ENCODE peak calls at places on chromosomes 13 and 19, in five cellular contexts. R, D, U, G and J are unnamed samples.
A peak's percentile ranks its signal among the peaks of the same experiment; 100 is the strongest.

GRCh38 chr13:42832341-42833153 is 51.2 kb downstream of the FAM216B start:
- DNase-seq in R (peak; percentile 70), D (peak; percentile 66), U (no peak), G (no peak), J (no peak)

GRCh38 chr13:23928985-23929384 is 31.7 kb upstream of the C1QTNF9B start:
- DNase-seq in R (no peak), D (peak; percentile 75), U (no peak), G (no peak), J (no peak)

GRCh38 chr13:113976711-113977684 is 3.1 kb upstream of the C13orf46 start:
- DNase-seq in R (peak; percentile 79), D (peak; percentile 92), U (no peak), G (no peak), J (no peak)

GRCh38 chr19:19406878-19407639 is 1.6 kb downstream of the GATAD2A start:
- DNase-seq in R (no peak), D (peak; percentile 59), U (no peak), G (peak; percentile 7), J (peak; percentile 19)

GRCh38 chr19:49442354-49442753 is 1.0 kb upstream of the SLC17A7 start:
- DNase-seq in R (no peak), D (peak; percentile 35), U (no peak), G (no peak), J (no peak)

GRCh38 chr19:50361290-50362029 is 4.0 kb downstream of the NAPSA start:
- DNase-seq in R (no peak), D (no peak), U (no peak), G (no peak), J (no peak)

GRCh38 chr13:112712451-112712881 is 22.6 kb downstream of the ATP11A start:
- DNase-seq in R (peak; percentile 77), D (no peak), U (no peak), G (no peak), J (no peak)

GRCh38 chr19:12794196-12794921 is 3.1 kb downstream of the JUNB start:
- DNase-seq in R (no peak), D (peak; percentile 35), U (no peak), G (no peak), J (no peak)

GRCh38 chr13:75151081-75151643 is 330.8 kb downstream of the TBC1D4 start:
- DNase-seq in R (no peak), D (peak; percentile 21), U (no peak), G (no peak), J (no peak)

GRCh38 chr13:25468330-25469178 is 96.8 kb downstream of the ATP8A2 start:
- DNase-seq in R (no peak), D (no peak), U (no peak), G (no peak), J (no peak)

GRCh38 chr13:33322474-33322827 is 36.9 kb upstream of the STARD13 start:
- DNase-seq in R (no peak), D (no peak), U (no peak), G (no peak), J (no peak)

GRCh38 chr13:20320885-20321284 is 88.8 kb upstream of the GJB6 start:
- DNase-seq in R (no peak), D (no peak), U (no peak), G (no peak), J (no peak)

GRCh38 chr19:10288662-10289166 is 1.0 kb upstream of the ICAM5 start:
- DNase-seq in R (no peak), D (no peak), U (no peak), G (no peak), J (peak; percentile 60)

GRCh38 chr13:29537736-29538624 is 57.5 kb downstream of the SLC7A1 start:
- DNase-seq in R (no peak), D (no peak), U (no peak), G (no peak), J (no peak)

GRCh38 chr19:3532154-3533019 is 6.6 kb upstream of the TEKTIP1 start:
- DNase-seq in R (no peak), D (no peak), U (no peak), G (no peak), J (no peak)

GRCh38 chr13:33003458-33004019 is 12.7 kb upstream of the KL start:
- DNase-seq in R (no peak), D (no peak), U (no peak), G (no peak), J (no peak)

GRCh38 chr13:88919970-88920628 is 1248.9 kb downstream of the SLITRK5 start:
- DNase-seq in R (no peak), D (no peak), U (no peak), G (no peak), J (no peak)

GRCh38 chr13:44140146-44140545 is 233.5 kb upstream of the SERP2 start:
- DNase-seq in R (no peak), D (no peak), U (no peak), G (no peak), J (no peak)

GRCh38 chr19:2274937-2275535 is 6.9 kb downstream of the PEAK3 start:
- DNase-seq in R (no peak), D (peak; percentile 80), U (no peak), G (peak; percentile 33), J (no peak)

GRCh38 chr19:48907671-48908070 is 7.6 kb downstream of the NUCB1 start:
- DNase-seq in R (peak; percentile 78), D (no peak), U (no peak), G (no peak), J (no peak)